ENCODE peak calls at places on chromosomes 3 and 15, in eight cellular contexts. K, W, U, C, N, E, V and X are unnamed samples. For H3K9me3, the result is how much of the 10 kb centered on the place peaks cover.

GRCh38 chr15:31977812-31978662 is 52.3 kb upstream of the CHRNA7 start:
- DNase-seq in K (peak), W (peak), U (peak), C (no peak), N (no peak), E (peak), V (peak), X (no peak)

GRCh38 chr3:158703566-158703965 is 28.7 kb downstream of the RARRES1 start:
- DNase-seq in K (no peak), W (no peak), U (no peak), C (no peak), N (no peak), E (no peak), V (no peak), X (no peak)

GRCh38 chr3:86180696-86181095 is 810.3 kb downstream of the VGLL3 start:
- DNase-seq in K (no peak), W (peak), U (no peak), C (no peak), N (no peak), E (peak), V (no peak), X (no peak)

GRCh38 chr15:55204464-55204863 is 7.7 kb upstream of the RSL24D1 start:
- DNase-seq in K (no peak), W (no peak), U (no peak), C (no peak), N (no peak), E (no peak), V (no peak), X (no peak)

GRCh38 chr15:40454904-40455391 is 14.2 kb downstream of the BAHD1 start:
- DNase-seq in K (no peak), W (no peak), U (no peak), C (no peak), N (no peak), E (no peak), V (no peak), X (no peak)

GRCh38 chr3:195806211-195806915 is 5.4 kb downstream of the MUC4 start:
- DNase-seq in K (no peak), W (no peak), U (peak), C (no peak), N (no peak), E (peak), V (peak), X (no peak)

GRCh38 chr3:36476274-36476942 is 96.1 kb downstream of the STAC start:
- DNase-seq in K (no peak), W (no peak), U (no peak), C (no peak), N (no peak), E (no peak), V (no peak), X (no peak)

GRCh38 chr3:112555535-112556170 is 6.1 kb downstream of the ATG3 start:
- DNase-seq in K (no peak), W (no peak), U (no peak), C (no peak), N (no peak), E (no peak), V (no peak), X (no peak)

GRCh38 chr3:16085884-16086608 is 88.4 kb upstream of the GALNT15 start:
- DNase-seq in K (no peak), W (no peak), U (no peak), C (no peak), N (peak), E (no peak), V (peak), X (no peak)

GRCh38 chr3:46440531-46441294 is 24.0 kb downstream of the LTF start:
- DNase-seq in K (no peak), W (no peak), U (no peak), C (peak), N (no peak), E (no peak), V (no peak), X (no peak)

GRCh38 chr3:46334911-46335478 is 18.9 kb upstream of the CCR2 start:
- DNase-seq in K (no peak), W (no peak), U (no peak), C (no peak), N (no peak), E (no peak), V (no peak), X (no peak)

GRCh38 chr3:146160233-146160963 is 586 bp downstream of the PLOD2 start:
- DNase-seq in K (peak), W (peak), U (peak), C (no peak), N (peak), E (peak), V (peak), X (no peak)

GRCh38 chr3:81602781-81603180 is 158.7 kb downstream of the GBE1 start:
- DNase-seq in K (no peak), W (no peak), U (no peak), C (no peak), N (no peak), E (no peak), V (no peak), X (no peak)

GRCh38 chr3:128805771-128806170 is 73.6 kb upstream of the ACAD9 start:
- DNase-seq in K (no peak), W (no peak), U (no peak), C (no peak), N (no peak), E (no peak), V (no peak), X (no peak)

GRCh38 chr3:73804204-73804603 is 179.5 kb upstream of the PDZRN3 start:
- DNase-seq in K (peak), W (no peak), U (no peak), C (no peak), N (no peak), E (no peak), V (no peak), X (no peak)

GRCh38 chr15:67101981-67102929 is 36.9 kb downstream of the SMAD3 start:
- DNase-seq in K (no peak), W (no peak), U (no peak), C (no peak), N (no peak), E (no peak), V (no peak), X (no peak)

GRCh38 chr3:132626955-132627354 is 29.9 kb downstream of the ACKR4 start:
- DNase-seq in K (no peak), W (no peak), U (no peak), C (no peak), N (no peak), E (no peak), V (no peak), X (no peak)

GRCh38 chr3:193297421-193297820 is 56.4 kb downstream of the PLAAT1 start:
- DNase-seq in K (no peak), W (no peak), U (no peak), C (no peak), N (no peak), E (no peak), V (no peak), X (no peak)

GRCh38 chr15:75145027-75145841 is 56.4 kb upstream of the C15orf39 start:
- DNase-seq in K (no peak), W (peak), U (no peak), C (no peak), N (no peak), E (no peak), V (no peak), X (no peak)

GRCh38 chr15:75140080-75140879 is 61.4 kb upstream of the C15orf39 start:
- DNase-seq in K (no peak), W (no peak), U (no peak), C (no peak), N (no peak), E (peak), V (no peak), X (no peak)

GRCh38 chr15:75142499-75142898 is 59.2 kb upstream of the C15orf39 start:
- DNase-seq in K (no peak), W (no peak), U (no peak), C (no peak), N (no peak), E (no peak), V (no peak), X (no peak)

GRCh38 chr15:75148293-75148692 is 53.4 kb upstream of the C15orf39 start:
- DNase-seq in K (no peak), W (no peak), U (no peak), C (no peak), N (no peak), E (no peak), V (no peak), X (no peak)

GRCh38 chr15:75143738-75144334 is 57.8 kb upstream of the C15orf39 start:
- DNase-seq in K (no peak), W (no peak), U (no peak), C (no peak), N (no peak), E (no peak), V (no peak), X (no peak)
- H3K9me3 ChIP-seq in K (under half), W (under half), U (under half), C (under half), N (under half), E (under half), V (under half), X (under half)

DNA sequence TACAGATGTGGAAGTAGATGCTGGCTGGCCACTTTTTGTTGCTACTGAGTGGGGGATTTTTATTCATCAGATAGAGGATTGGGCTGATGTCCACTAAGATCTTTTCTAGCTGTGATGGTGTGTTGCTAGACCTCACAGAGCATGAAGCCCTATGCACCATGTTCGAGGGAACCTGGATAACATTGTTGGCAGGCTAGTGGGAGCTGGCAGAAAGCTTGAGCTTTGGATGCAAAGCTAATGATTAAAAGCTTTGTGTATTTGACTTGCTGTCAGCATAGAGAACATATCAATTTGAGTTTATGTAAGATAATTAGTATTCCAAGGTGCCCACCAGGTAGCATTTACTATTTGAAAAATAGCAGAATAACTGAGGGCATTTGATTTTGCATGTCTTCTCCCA is 59.1 kb downstream of the ST6GAL1 start:
- DNase-seq in K (peak), W (no peak), U (no peak), C (no peak), N (no peak), E (no peak), V (no peak), X (no peak)
- H3K27ac ChIP-seq in K (peak), W (no peak), U (no peak), C (no peak), N (no peak), E (no peak), V (no peak), X (no peak)

DNA sequence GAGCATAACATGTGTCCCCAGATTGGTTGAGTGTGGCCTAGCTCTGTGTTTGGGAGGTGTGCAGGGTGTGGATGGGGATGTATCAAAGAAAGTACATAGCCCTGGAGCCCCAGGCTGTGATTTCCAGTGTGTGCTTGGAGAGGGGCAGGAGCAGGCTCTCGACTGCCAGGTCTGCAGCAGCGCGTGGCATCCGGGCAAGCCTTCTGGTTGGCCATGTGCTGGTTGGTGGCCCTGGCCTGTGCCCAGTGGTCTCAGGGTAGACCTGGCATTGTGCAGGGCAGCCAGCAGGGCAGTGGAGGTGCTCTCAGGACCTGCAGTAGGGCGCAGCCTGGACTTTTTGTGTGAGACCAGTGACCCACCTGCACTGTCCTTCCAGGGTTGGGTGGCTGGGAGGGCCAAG is 231.5 kb downstream of the UBE3A start:
- DNase-seq in K (no peak), W (no peak), U (no peak), C (no peak), N (no peak), E (no peak), V (no peak), X (no peak)
- H3K9me3 ChIP-seq in K (under half), W (under half), U (half or more), C (under half), N (under half), E (under half), V (under half), X (under half)

GRCh38 chr3:50572158-50572557 is 2.8 kb downstream of the HEMK1 start:
- DNase-seq in K (peak), W (peak), U (peak), C (peak), N (peak), E (peak), V (peak), X (no peak)
- H3K27ac ChIP-seq in K (peak), W (no peak), U (no peak), C (peak), N (no peak), E (no peak), V (peak), X (no peak)

GRCh38 chr3:44495636-44496415 is 18.4 kb upstream of the ZNF445 start:
- DNase-seq in K (no peak), W (no peak), U (no peak), C (no peak), N (no peak), E (no peak), V (no peak), X (no peak)
- H3K9me3 ChIP-seq in K (under half), W (half or more), U (under half), C (under half), N (half or more), E (under half), V (under half), X (under half)

GRCh38 chr3:58575986-58576652 is 1.1 kb downstream of the FAM107A start:
- DNase-seq in K (no peak), W (no peak), U (no peak), C (no peak), N (no peak), E (no peak), V (peak), X (no peak)

GRCh38 chr3:58574682-58575081 is 2.5 kb downstream of the FAM107A start:
- DNase-seq in K (no peak), W (no peak), U (no peak), C (no peak), N (no peak), E (no peak), V (no peak), X (no peak)

GRCh38 chr3:58576716-58577115 is 475 bp downstream of the FAM107A start:
- DNase-seq in K (no peak), W (no peak), U (no peak), C (no peak), N (no peak), E (no peak), V (no peak), X (no peak)

GRCh38 chr3:58578873-58579272 is 1.7 kb upstream of the FAM107A start:
- DNase-seq in K (no peak), W (no peak), U (no peak), C (no peak), N (no peak), E (no peak), V (no peak), X (no peak)

GRCh38 chr3:58577269-58577821 is at the start of gene FAM107A:
- DNase-seq in K (peak), W (no peak), U (no peak), C (no peak), N (peak), E (peak), V (peak), X (no peak)
- H3K27ac ChIP-seq in K (peak), W (no peak), U (no peak), C (no peak), N (peak), E (no peak), V (peak), X (peak)

DNA sequence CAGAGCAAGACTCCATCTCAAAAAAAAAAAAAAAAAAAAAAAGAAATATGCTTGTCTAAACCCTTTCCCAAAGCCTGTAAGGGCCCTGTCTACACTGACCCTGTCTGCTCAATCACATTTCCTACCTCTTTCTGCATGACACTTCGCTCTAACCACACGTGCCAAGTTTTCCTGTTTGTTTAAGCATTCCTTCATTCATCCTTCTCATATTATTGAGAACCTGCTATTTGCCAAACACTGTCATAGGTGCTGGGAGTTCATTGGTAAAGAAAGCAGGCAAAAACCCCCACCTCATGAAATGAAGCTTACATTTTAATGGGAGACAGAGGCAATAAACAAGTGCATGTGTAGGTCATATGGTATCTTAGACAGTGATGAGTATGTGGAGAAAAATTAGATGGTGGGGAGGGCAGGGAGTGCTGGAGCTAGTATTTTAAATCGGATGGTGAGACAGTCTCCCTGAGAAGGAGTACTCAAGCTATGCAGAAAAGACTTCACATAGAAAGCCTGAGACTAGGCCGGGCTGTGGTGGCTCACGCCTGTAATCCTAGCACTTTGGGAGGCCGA is 48.0 kb downstream of the B3GNT5 start:
- DNase-seq in K (no peak), W (no peak), U (no peak), C (no peak), N (no peak), E (no peak), V (no peak), X (no peak)
- H3K9me3 ChIP-seq in K (under half), W (under half), U (under half), C (under half), N (under half), E (under half), V (under half), X (under half)